ENCODE peak calls at places on chromosomes 11 and 22, in five cellular contexts. C is Calu3; U is endothelial cell; K is stimulated activated CD4-positive, alpha-beta T cell treated with anti-CD3 and anti-CD28 coated beads, Interleukin-15, amount 100 ng/mL, for 1 hour; A is right cardiac atrium. S is an unnamed sample.

GRCh38 chr11:124943731-124944130 is 7.9 kb upstream of the HEPACAM start:
- DNase-seq in U (no peak), A (no peak), C (no peak), K (no peak), S (no peak)

GRCh38 chr11:128720522-128720985 is 26.7 kb downstream of the FLI1 start:
- DNase-seq in A (peak; percentile 72), C (no peak), U (no peak), K (no peak), S (no peak)

GRCh38 chr11:105718641-105719040 is 108.8 kb downstream of the GRIA4 start:
- DNase-seq in A (no peak), C (no peak), K (no peak), U (no peak), S (no peak)

GRCh38 chr11:67406969-67407699 is 3.3 kb downstream of the TBC1D10C start:
- DNase-seq in C (no peak), U (no peak), A (no peak), K (no peak), S (no peak)

GRCh38 chr11:67271548-67272284 is 5.4 kb downstream of the GRK2 start:
- DNase-seq in A (peak; percentile 64), K (no peak), U (no peak), C (no peak), S (no peak)

GRCh38 chr11:118176400-118177134 is at the start of gene SCN2B:
- DNase-seq in C (no peak), A (no peak), K (no peak), U (no peak), S (no peak)

GRCh38 chr22:41517172-41518047 is 26.9 kb downstream of the POLR3H start:
- DNase-seq in U (peak; percentile 80), A (peak; percentile 86), K (no peak), C (peak; percentile 84), S (peak; percentile 84)

GRCh38 chr11:101129203-101129943 is at the start of gene PGR:
- DNase-seq in A (peak; percentile 87), C (no peak), U (peak; percentile 5), K (no peak), S (no peak)

GRCh38 chr11:117828641-117829368 is 4.3 kb upstream of the FXYD2 start:
- DNase-seq in K (peak; percentile 70), U (no peak), A (no peak), C (peak; percentile 71), S (peak; percentile 70)